ENCODE peak calls at places on chromosome 22, in ten cellular contexts. One of them, this sample, is unnamed. For H3K27me3, the result is how much of the 10 kb centered on the place peaks cover.

GRCh38 chr22:41305646-41306045 is 4.3 kb downstream of the ZC3H7B start:
- DNase-seq in IMR-90: peak
- DNase-seq in uterus: peak
- DNase-seq in esophagus squamous epithelium: no peak
- DNase-seq in endothelial cell of umbilical vein: peak
- DNase-seq in transverse colon: no peak
- DNase-seq in tibial nerve: no peak
- DNase-seq in right lobe of liver: peak
- DNase-seq in stomach: no peak
- DNase-seq in HepG2: no peak
- DNase-seq in this sample: no peak

GRCh38 chr22:43535741-43536140 is 123.9 kb downstream of the MPPED1 start:
- DNase-seq in stomach: peak
- DNase-seq in esophagus squamous epithelium: no peak
- DNase-seq in uterus: no peak
- DNase-seq in transverse colon: no peak
- DNase-seq in endothelial cell of umbilical vein: no peak
- DNase-seq in right lobe of liver: no peak
- DNase-seq in tibial nerve: no peak
- DNase-seq in IMR-90: no peak
- DNase-seq in HepG2: no peak
- DNase-seq in this sample: no peak

GRCh38 chr22:47308886-47309285 is 546.4 kb downstream of the TBC1D22A start:
- DNase-seq in transverse colon: no peak
- DNase-seq in stomach: no peak
- DNase-seq in IMR-90: no peak
- DNase-seq in endothelial cell of umbilical vein: no peak
- DNase-seq in esophagus squamous epithelium: no peak
- DNase-seq in HepG2: no peak
- DNase-seq in right lobe of liver: no peak
- DNase-seq in uterus: no peak
- DNase-seq in tibial nerve: no peak
- DNase-seq in this sample: no peak

GRCh38 chr22:27677895-27678458 is 123.6 kb downstream of the MN1 start:
- DNase-seq in esophagus squamous epithelium: no peak
- DNase-seq in HepG2: no peak
- DNase-seq in right lobe of liver: no peak
- DNase-seq in uterus: peak
- DNase-seq in tibial nerve: no peak
- DNase-seq in IMR-90: no peak
- DNase-seq in transverse colon: no peak
- DNase-seq in endothelial cell of umbilical vein: no peak
- DNase-seq in stomach: no peak
- DNase-seq in this sample: no peak

GRCh38 chr22:47151490-47151889 is 389.0 kb downstream of the TBC1D22A start:
- DNase-seq in uterus: no peak
- DNase-seq in endothelial cell of umbilical vein: peak
- DNase-seq in HepG2: no peak
- DNase-seq in stomach: no peak
- DNase-seq in IMR-90: peak
- DNase-seq in esophagus squamous epithelium: no peak
- DNase-seq in tibial nerve: no peak
- DNase-seq in transverse colon: no peak
- DNase-seq in right lobe of liver: no peak
- DNase-seq in this sample: no peak

GRCh38 chr22:40238425-40239344 is 61.0 kb downstream of the TNRC6B start:
- DNase-seq in stomach: peak
- DNase-seq in tibial nerve: no peak
- DNase-seq in IMR-90: peak
- DNase-seq in endothelial cell of umbilical vein: peak
- DNase-seq in esophagus squamous epithelium: no peak
- DNase-seq in right lobe of liver: no peak
- DNase-seq in HepG2: no peak
- DNase-seq in uterus: peak
- DNase-seq in transverse colon: no peak
- DNase-seq in this sample: no peak

GRCh38 chr22:28810839-28811491 is 10.6 kb upstream of the XBP1 start:
- DNase-seq in stomach: no peak
- DNase-seq in tibial nerve: no peak
- DNase-seq in transverse colon: no peak
- DNase-seq in IMR-90: no peak
- DNase-seq in esophagus squamous epithelium: no peak
- DNase-seq in uterus: no peak
- DNase-seq in endothelial cell of umbilical vein: peak
- DNase-seq in right lobe of liver: no peak
- DNase-seq in HepG2: peak
- DNase-seq in this sample: no peak

GRCh38 chr22:17764036-17764435 is 10.2 kb downstream of the BID start:
- DNase-seq in IMR-90: no peak
- DNase-seq in endothelial cell of umbilical vein: no peak
- DNase-seq in transverse colon: no peak
- DNase-seq in esophagus squamous epithelium: no peak
- DNase-seq in HepG2: no peak
- DNase-seq in uterus: no peak
- DNase-seq in stomach: no peak
- DNase-seq in right lobe of liver: no peak
- DNase-seq in tibial nerve: no peak
- DNase-seq in this sample: no peak

GRCh38 chr22:46604306-46604690 is 15.9 kb upstream of the GRAMD4 start:
- DNase-seq in right lobe of liver: no peak
- DNase-seq in endothelial cell of umbilical vein: no peak
- DNase-seq in tibial nerve: no peak
- DNase-seq in stomach: no peak
- DNase-seq in HepG2: no peak
- DNase-seq in uterus: no peak
- DNase-seq in IMR-90: peak
- DNase-seq in transverse colon: peak
- DNase-seq in esophagus squamous epithelium: no peak
- DNase-seq in this sample: no peak

GRCh38 chr22:50340157-50340879 is 2.8 kb upstream of the PPP6R2 start:
- DNase-seq in right lobe of liver: no peak
- DNase-seq in IMR-90: no peak
- DNase-seq in tibial nerve: no peak
- DNase-seq in HepG2: peak
- DNase-seq in uterus: no peak
- DNase-seq in esophagus squamous epithelium: no peak
- DNase-seq in endothelial cell of umbilical vein: no peak
- DNase-seq in stomach: no peak
- DNase-seq in transverse colon: no peak
- DNase-seq in this sample: no peak

GRCh38 chr22:26367402-26368245 is 61.4 kb upstream of the ASPHD2 start:
- DNase-seq in IMR-90: peak
- DNase-seq in uterus: no peak
- DNase-seq in right lobe of liver: no peak
- DNase-seq in endothelial cell of umbilical vein: peak
- DNase-seq in tibial nerve: no peak
- DNase-seq in transverse colon: peak
- DNase-seq in esophagus squamous epithelium: no peak
- DNase-seq in HepG2: peak
- DNase-seq in stomach: peak
- DNase-seq in this sample: peak

GRCh38 chr22:45516923-45517675 is 14.4 kb downstream of the FBLN1 start:
- DNase-seq in endothelial cell of umbilical vein: no peak
- DNase-seq in IMR-90: peak
- DNase-seq in HepG2: no peak
- DNase-seq in uterus: no peak
- DNase-seq in transverse colon: no peak
- DNase-seq in tibial nerve: no peak
- DNase-seq in esophagus squamous epithelium: no peak
- DNase-seq in right lobe of liver: no peak
- DNase-seq in stomach: no peak
- DNase-seq in this sample: peak

GRCh38 chr22:44260216-44261035 is 52.3 kb downstream of the SHISAL1 start:
- DNase-seq in stomach: no peak
- DNase-seq in endothelial cell of umbilical vein: no peak
- DNase-seq in HepG2: no peak
- DNase-seq in uterus: peak
- DNase-seq in tibial nerve: no peak
- DNase-seq in transverse colon: no peak
- DNase-seq in right lobe of liver: no peak
- DNase-seq in IMR-90: no peak
- DNase-seq in esophagus squamous epithelium: no peak
- DNase-seq in this sample: peak

GRCh38 chr22:27462190-27462589 is 339.4 kb downstream of the MN1 start:
- DNase-seq in right lobe of liver: no peak
- DNase-seq in uterus: no peak
- DNase-seq in esophagus squamous epithelium: no peak
- DNase-seq in stomach: no peak
- DNase-seq in HepG2: peak
- DNase-seq in endothelial cell of umbilical vein: no peak
- DNase-seq in IMR-90: no peak
- DNase-seq in tibial nerve: no peak
- DNase-seq in transverse colon: no peak
- DNase-seq in this sample: no peak

GRCh38 chr22:32794449-32795213 is 6.9 kb upstream of the TIMP3 start:
- DNase-seq in tibial nerve: no peak
- DNase-seq in stomach: no peak
- DNase-seq in transverse colon: no peak
- DNase-seq in uterus: no peak
- DNase-seq in IMR-90: peak
- DNase-seq in endothelial cell of umbilical vein: no peak
- DNase-seq in right lobe of liver: no peak
- DNase-seq in esophagus squamous epithelium: no peak
- DNase-seq in HepG2: peak
- DNase-seq in this sample: no peak

DNA sequence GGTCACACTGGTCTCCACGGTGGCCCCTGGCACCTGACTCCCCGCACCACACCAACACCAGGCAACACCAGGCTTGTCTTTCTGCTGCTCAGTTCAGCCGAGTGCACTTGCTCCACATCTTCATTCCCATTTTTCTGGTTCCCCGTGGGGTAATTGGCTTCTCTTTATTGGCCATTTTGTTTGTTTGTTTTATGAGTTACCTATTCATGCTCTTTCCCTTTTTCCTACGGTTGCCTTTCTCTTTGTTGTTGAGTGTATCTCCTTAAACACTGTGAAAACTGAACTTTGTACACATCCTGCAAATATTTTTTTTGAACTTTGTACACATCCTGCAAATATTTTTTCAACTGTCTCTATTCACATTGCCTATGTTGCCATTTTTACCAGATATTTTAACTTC is 834.0 kb downstream of the BRD1 start:
- DNase-seq in right lobe of liver: no peak
- DNase-seq in stomach: no peak
- DNase-seq in endothelial cell of umbilical vein: no peak
- DNase-seq in tibial nerve: no peak
- DNase-seq in esophagus squamous epithelium: no peak
- DNase-seq in transverse colon: no peak
- DNase-seq in IMR-90: no peak
- DNase-seq in HepG2: peak
- DNase-seq in uterus: no peak
- DNase-seq in this sample: no peak
- H3K27ac ChIP-seq in right lobe of liver: no peak
- H3K27ac ChIP-seq in stomach: no peak
- H3K27ac ChIP-seq in endothelial cell of umbilical vein: no peak
- H3K27ac ChIP-seq in tibial nerve: no peak
- H3K27ac ChIP-seq in esophagus squamous epithelium: no peak
- H3K27ac ChIP-seq in transverse colon: no peak
- H3K27ac ChIP-seq in IMR-90: no peak
- H3K27ac ChIP-seq in HepG2: no peak
- H3K27ac ChIP-seq in uterus: no peak
- H3K27ac ChIP-seq in this sample: no peak

GRCh38 chr22:36225333-36225922 is 13.9 kb downstream of the APOL2 start:
- DNase-seq in tibial nerve: no peak
- DNase-seq in stomach: no peak
- DNase-seq in endothelial cell of umbilical vein: no peak
- DNase-seq in IMR-90: no peak
- DNase-seq in uterus: no peak
- DNase-seq in transverse colon: no peak
- DNase-seq in right lobe of liver: no peak
- DNase-seq in esophagus squamous epithelium: no peak
- DNase-seq in HepG2: no peak
- DNase-seq in this sample: no peak

GRCh38 chr22:36227396-36227795 is 11.9 kb downstream of the APOL2 start:
- DNase-seq in endothelial cell of umbilical vein: no peak
- DNase-seq in uterus: no peak
- DNase-seq in esophagus squamous epithelium: no peak
- DNase-seq in transverse colon: no peak
- DNase-seq in tibial nerve: no peak
- DNase-seq in stomach: no peak
- DNase-seq in HepG2: no peak
- DNase-seq in IMR-90: no peak
- DNase-seq in right lobe of liver: no peak
- DNase-seq in this sample: no peak

GRCh38 chr22:36226189-36226588 is 13.1 kb downstream of the APOL2 start:
- DNase-seq in HepG2: no peak
- DNase-seq in uterus: no peak
- DNase-seq in tibial nerve: no peak
- DNase-seq in right lobe of liver: no peak
- DNase-seq in transverse colon: no peak
- DNase-seq in esophagus squamous epithelium: no peak
- DNase-seq in IMR-90: no peak
- DNase-seq in stomach: no peak
- DNase-seq in endothelial cell of umbilical vein: no peak
- DNase-seq in this sample: no peak

GRCh38 chr22:36224245-36224644 is 15.1 kb downstream of the APOL2 start:
- DNase-seq in right lobe of liver: no peak
- DNase-seq in transverse colon: no peak
- DNase-seq in stomach: no peak
- DNase-seq in esophagus squamous epithelium: no peak
- DNase-seq in endothelial cell of umbilical vein: no peak
- DNase-seq in tibial nerve: no peak
- DNase-seq in HepG2: no peak
- DNase-seq in uterus: no peak
- DNase-seq in IMR-90: no peak
- DNase-seq in this sample: no peak

GRCh38 chr22:36227806-36228205 is 11.5 kb downstream of the APOL2 start:
- DNase-seq in tibial nerve: no peak
- DNase-seq in esophagus squamous epithelium: no peak
- DNase-seq in IMR-90: no peak
- DNase-seq in right lobe of liver: no peak
- DNase-seq in endothelial cell of umbilical vein: no peak
- DNase-seq in HepG2: no peak
- DNase-seq in transverse colon: no peak
- DNase-seq in stomach: no peak
- DNase-seq in uterus: no peak
- DNase-seq in this sample: no peak
- TF ChIP-seq POLR2A in tibial nerve: no peak
- TF ChIP-seq POLR2A in esophagus squamous epithelium: no peak
- TF ChIP-seq POLR2A in IMR-90: no peak
- TF ChIP-seq POLR2A in right lobe of liver: no peak
- TF ChIP-seq POLR2A in endothelial cell of umbilical vein: no peak
- TF ChIP-seq POLR2A in HepG2: no peak
- TF ChIP-seq POLR2A in transverse colon: no peak
- TF ChIP-seq POLR2A in stomach: no peak
- TF ChIP-seq POLR2A in uterus: no peak
- TF ChIP-seq POLR2A in this sample: no peak

GRCh38 chr22:31081963-31082605 is 966 bp downstream of the SMTN start:
- DNase-seq in right lobe of liver: no peak
- DNase-seq in HepG2: no peak
- DNase-seq in uterus: no peak
- DNase-seq in endothelial cell of umbilical vein: peak
- DNase-seq in tibial nerve: no peak
- DNase-seq in transverse colon: peak
- DNase-seq in IMR-90: peak
- DNase-seq in stomach: no peak
- DNase-seq in esophagus squamous epithelium: no peak
- DNase-seq in this sample: no peak
- H3K27me3 ChIP-seq in right lobe of liver: under half
- H3K27me3 ChIP-seq in HepG2: under half
- H3K27me3 ChIP-seq in uterus: under half
- H3K27me3 ChIP-seq in endothelial cell of umbilical vein: under half
- H3K27me3 ChIP-seq in tibial nerve: under half
- H3K27me3 ChIP-seq in transverse colon: under half
- H3K27me3 ChIP-seq in IMR-90: under half
- H3K27me3 ChIP-seq in stomach: under half
- H3K27me3 ChIP-seq in esophagus squamous epithelium: under half
- H3K27me3 ChIP-seq in this sample: under half

GRCh38 chr22:19664406-19664805 is 49.9 kb upstream of the SEPTIN5 start:
- DNase-seq in stomach: no peak
- DNase-seq in endothelial cell of umbilical vein: peak
- DNase-seq in tibial nerve: no peak
- DNase-seq in transverse colon: no peak
- DNase-seq in uterus: no peak
- DNase-seq in IMR-90: peak
- DNase-seq in esophagus squamous epithelium: no peak
- DNase-seq in HepG2: no peak
- DNase-seq in right lobe of liver: no peak
- DNase-seq in this sample: no peak
- H3K27ac ChIP-seq in stomach: no peak
- H3K27ac ChIP-seq in endothelial cell of umbilical vein: no peak
- H3K27ac ChIP-seq in tibial nerve: no peak
- H3K27ac ChIP-seq in transverse colon: no peak
- H3K27ac ChIP-seq in uterus: no peak
- H3K27ac ChIP-seq in IMR-90: no peak
- H3K27ac ChIP-seq in esophagus squamous epithelium: no peak
- H3K27ac ChIP-seq in HepG2: no peak
- H3K27ac ChIP-seq in right lobe of liver: no peak
- H3K27ac ChIP-seq in this sample: no peak

This sample was measured in body of pancreas.